ENCODE peak calls at places on chromosome 11, in nine cellular contexts. D is body of pancreas; K is GM12878; H is neural crest cell; R is activated CD8-positive, alpha-beta T cell treated with anti-CD3 and anti-CD28 coated beads for 36 hours; W is GM12865; M is brain microvascular endothelial cell; V is cardiac muscle cell; A is DND-41. N is an unnamed sample.

GRCh38 chr11:128207861-128208321 is 379.5 kb downstream of the ETS1 start:
- DNase-seq in D (no peak), K (no peak), H (no peak), R (no peak), W (no peak), M (peak), V (peak), A (no peak), N (peak)

GRCh38 chr11:68813778-68814177 is 27.9 kb downstream of the CPT1A start:
- DNase-seq in D (no peak), K (no peak), H (no peak), R (no peak), W (peak), M (no peak), V (no peak), A (no peak), N (no peak)

GRCh38 chr11:93059074-93059957 is 89.9 kb downstream of the MTNR1B start:
- DNase-seq in D (no peak), K (no peak), H (no peak), R (no peak), W (no peak), M (peak), V (peak), A (no peak), N (peak)

GRCh38 chr11:113457784-113458183 is 17.4 kb downstream of the DRD2 start:
- DNase-seq in D (no peak), K (no peak), H (no peak), R (no peak), W (no peak), M (no peak), V (no peak), A (no peak), N (no peak)

GRCh38 chr11:35427158-35427557 is 7.8 kb upstream of the SLC1A2 start:
- DNase-seq in D (no peak), K (no peak), H (no peak), R (no peak), W (no peak), M (peak), V (peak), A (no peak), N (peak)

GRCh38 chr11:43697679-43698078 is 17.1 kb downstream of the HSD17B12 start:
- DNase-seq in D (no peak), K (no peak), H (no peak), R (no peak), W (no peak), M (peak), V (peak), A (no peak), N (no peak)

GRCh38 chr11:126167476-126167875 is 44.0 kb downstream of the RPUSD4 start:
- DNase-seq in D (no peak), K (no peak), H (no peak), R (no peak), W (no peak), M (no peak), V (peak), A (no peak), N (no peak)

GRCh38 chr11:9518835-9519234 is 54.6 kb upstream of the WEE1 start:
- DNase-seq in D (no peak), K (no peak), H (no peak), R (no peak), W (no peak), M (no peak), V (no peak), A (no peak), N (no peak)

GRCh38 chr11:57482782-57483569 is 22.6 kb downstream of the RTN4RL2 start:
- DNase-seq in D (no peak), K (no peak), H (peak), R (peak), W (peak), M (peak), V (peak), A (peak), N (no peak)

GRCh38 chr11:36340909-36341308 is 44.8 kb downstream of the PRR5L start:
- DNase-seq in D (no peak), K (no peak), H (no peak), R (no peak), W (no peak), M (no peak), V (no peak), A (no peak), N (no peak)

GRCh38 chr11:69641681-69642548 is 959 bp downstream of the CCND1 start:
- DNase-seq in D (no peak), K (no peak), H (no peak), R (peak), W (no peak), M (no peak), V (peak), A (no peak), N (no peak)

GRCh38 chr11:96154802-96155520 is 188.0 kb downstream of the MAML2 start:
- DNase-seq in D (no peak), K (no peak), H (no peak), R (no peak), W (no peak), M (peak), V (peak), A (no peak), N (no peak)

GRCh38 chr11:70570693-70571395 is 172.5 kb downstream of the CTTN start:
- DNase-seq in D (no peak), K (no peak), H (no peak), R (no peak), W (no peak), M (no peak), V (no peak), A (no peak), N (no peak)

GRCh38 chr11:77207618-77208313 is 79.7 kb downstream of the MYO7A start:
- DNase-seq in D (no peak), K (no peak), H (no peak), R (no peak), W (no peak), M (no peak), V (peak), A (no peak), N (no peak)

GRCh38 chr11:17734418-17734911 is at the start of gene KCNC1:
- DNase-seq in D (peak), K (no peak), H (peak), R (no peak), W (peak), M (no peak), V (peak), A (no peak), N (no peak)

GRCh38 chr11:86800076-86800955 is at the start of gene PRSS23:
- DNase-seq in D (peak), K (no peak), H (peak), R (peak), W (no peak), M (no peak), V (peak), A (no peak), N (no peak)

GRCh38 chr11:83655996-83656395 is 369.8 kb upstream of the CCDC90B start:
- DNase-seq in D (no peak), K (no peak), H (no peak), R (no peak), W (no peak), M (no peak), V (no peak), A (no peak), N (no peak)

GRCh38 chr11:94129505-94130335 is 1.1 kb downstream of the PANX1 start:
- DNase-seq in D (no peak), K (no peak), H (no peak), R (peak), W (peak), M (no peak), V (peak), A (peak), N (no peak)

GRCh38 chr11:83047515-83048225 is 24.0 kb downstream of the RAB30 start:
- DNase-seq in D (no peak), K (no peak), H (no peak), R (no peak), W (no peak), M (no peak), V (no peak), A (no peak), N (no peak)

GRCh38 chr11:19646921-19647320 is 65.7 kb upstream of the NAV2 start:
- DNase-seq in D (peak), K (no peak), H (no peak), R (no peak), W (no peak), M (peak), V (peak), A (no peak), N (peak)

GRCh38 chr11:31997955-31998354 is 92.9 kb upstream of the RCN1 start:
- DNase-seq in D (no peak), K (no peak), H (no peak), R (no peak), W (no peak), M (no peak), V (no peak), A (no peak), N (no peak)
- TF ChIP-seq CTCF in D (no peak), K (no peak), H (no peak), R (no peak), W (no peak), M (no peak), V (no peak), A (no peak), N (no peak)

GRCh38 chr11:26522912-26523610 is 49.0 kb downstream of the MUC15 start:
- DNase-seq in D (no peak), K (no peak), H (no peak), R (no peak), W (peak), M (peak), V (peak), A (no peak), N (no peak)
- TF ChIP-seq CTCF in D (no peak), K (peak), H (peak), R (no peak), W (peak), M (peak), V (peak), A (peak), N (peak)

GRCh38 chr11:60343094-60343704 is 16.1 kb downstream of the MS4A6E start:
- DNase-seq in D (no peak), K (no peak), H (no peak), R (peak), W (peak), M (peak), V (peak), A (peak), N (no peak)

GRCh38 chr11:60348116-60348515 is 21.1 kb downstream of the MS4A6E start:
- DNase-seq in D (no peak), K (no peak), H (no peak), R (no peak), W (peak), M (no peak), V (no peak), A (no peak), N (no peak)

GRCh38 chr11:60344146-60344545 is 17.1 kb downstream of the MS4A6E start:
- DNase-seq in D (no peak), K (no peak), H (no peak), R (no peak), W (no peak), M (no peak), V (no peak), A (no peak), N (no peak)

GRCh38 chr11:60347084-60347797 is 20.2 kb downstream of the MS4A6E start:
- DNase-seq in D (no peak), K (no peak), H (no peak), R (no peak), W (peak), M (no peak), V (no peak), A (no peak), N (no peak)

GRCh38 chr11:60345489-60345888 is 18.4 kb downstream of the MS4A6E start:
- DNase-seq in D (peak), K (no peak), H (peak), R (peak), W (peak), M (peak), V (peak), A (peak), N (no peak)
- TF ChIP-seq CTCF in D (peak), K (peak), H (peak), R (peak), W (peak), M (peak), V (peak), A (peak), N (no peak)

GRCh38 chr11:14185461-14185860 is 173.5 kb downstream of the RRAS2 start:
- DNase-seq in D (no peak), K (no peak), H (no peak), R (no peak), W (no peak), M (no peak), V (no peak), A (no peak), N (no peak)

GRCh38 chr11:14193644-14194043 is 165.3 kb downstream of the RRAS2 start:
- DNase-seq in D (no peak), K (no peak), H (no peak), R (no peak), W (no peak), M (no peak), V (no peak), A (no peak), N (no peak)

GRCh38 chr11:14189874-14190273 is 169.1 kb downstream of the RRAS2 start:
- DNase-seq in D (peak), K (no peak), H (no peak), R (no peak), W (no peak), M (no peak), V (peak), A (no peak), N (no peak)

GRCh38 chr11:14186376-14186775 is 172.6 kb downstream of the RRAS2 start:
- DNase-seq in D (no peak), K (no peak), H (no peak), R (no peak), W (no peak), M (no peak), V (no peak), A (no peak), N (no peak)

DNA sequence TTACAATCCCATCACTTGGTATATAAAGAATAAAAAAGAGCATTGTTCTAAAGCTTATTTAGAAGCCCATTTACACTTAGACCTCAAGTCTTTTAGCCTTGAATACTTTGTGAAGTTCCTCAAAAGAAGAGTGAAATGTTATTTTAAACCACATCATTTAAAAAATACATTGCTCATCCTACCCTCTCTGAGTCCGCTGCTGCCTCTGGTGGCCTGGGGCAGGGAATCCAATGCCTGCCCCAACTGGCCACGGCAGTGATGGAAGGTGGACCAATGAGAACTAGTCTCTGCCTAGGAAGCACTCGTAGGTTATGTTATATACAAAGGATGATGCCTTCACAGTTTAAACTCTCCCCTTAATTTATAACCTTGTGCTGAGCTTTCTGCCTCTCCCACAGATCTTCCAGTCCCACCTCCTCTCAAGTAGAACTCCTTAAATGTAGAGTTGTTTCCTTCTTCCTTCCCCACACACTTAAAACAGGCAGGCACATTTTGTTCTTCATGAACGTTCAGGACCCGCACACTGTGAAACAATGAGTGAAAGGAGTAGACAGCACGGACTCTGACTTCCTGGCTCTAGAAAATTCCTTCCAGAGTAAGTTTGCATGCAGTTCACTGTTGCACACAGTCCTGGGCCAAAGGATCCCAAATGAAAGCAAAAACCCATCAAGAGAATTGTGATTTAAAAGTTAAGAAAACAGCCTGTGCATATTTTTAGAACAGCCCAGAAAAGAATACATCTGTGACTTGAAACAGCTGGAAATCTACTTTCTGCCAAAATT is 167.8 kb downstream of the RRAS2 start:
- DNase-seq in D (no peak), K (no peak), H (no peak), R (no peak), W (no peak), M (no peak), V (peak), A (no peak), N (no peak)
- TF ChIP-seq CTCF in D (no peak), K (no peak), H (no peak), R (no peak), W (no peak), M (no peak), V (no peak), A (no peak), N (no peak)

GRCh38 chr11:5891216-5891800 is 1.7 kb upstream of the OR52E5 start:
- DNase-seq in D (no peak), K (peak), H (no peak), R (no peak), W (peak), M (no peak), V (peak), A (no peak), N (no peak)
- TF ChIP-seq CTCF in D (peak), K (peak), H (peak), R (peak), W (peak), M (peak), V (peak), A (peak), N (peak)

GRCh38 chr11:97610000-97610399 is 1220.2 kb downstream of the JRKL start:
- DNase-seq in D (no peak), K (no peak), H (no peak), R (no peak), W (peak), M (no peak), V (peak), A (no peak), N (no peak)
- TF ChIP-seq CTCF in D (no peak), K (peak), H (peak), R (no peak), W (peak), M (peak), V (peak), A (no peak), N (no peak)

GRCh38 chr11:33290319-33290718 is 33.1 kb downstream of the HIPK3 start:
- DNase-seq in D (no peak), K (no peak), H (no peak), R (no peak), W (no peak), M (no peak), V (no peak), A (no peak), N (no peak)

GRCh38 chr11:33294224-33294623 is 37.0 kb downstream of the HIPK3 start:
- DNase-seq in D (no peak), K (no peak), H (no peak), R (no peak), W (no peak), M (no peak), V (no peak), A (no peak), N (no peak)

GRCh38 chr11:33291004-33291777 is 34.0 kb downstream of the HIPK3 start:
- DNase-seq in D (no peak), K (peak), H (no peak), R (no peak), W (peak), M (no peak), V (peak), A (no peak), N (no peak)

GRCh38 chr11:33294797-33295196 is 37.6 kb downstream of the HIPK3 start:
- DNase-seq in D (no peak), K (no peak), H (no peak), R (no peak), W (no peak), M (no peak), V (no peak), A (no peak), N (no peak)

GRCh38 chr11:33292306-33292705 is 35.1 kb downstream of the HIPK3 start:
- DNase-seq in D (no peak), K (no peak), H (no peak), R (no peak), W (no peak), M (no peak), V (no peak), A (no peak), N (no peak)
- TF ChIP-seq CTCF in D (no peak), K (no peak), H (no peak), R (no peak), W (no peak), M (no peak), V (no peak), A (no peak), N (no peak)

DNA sequence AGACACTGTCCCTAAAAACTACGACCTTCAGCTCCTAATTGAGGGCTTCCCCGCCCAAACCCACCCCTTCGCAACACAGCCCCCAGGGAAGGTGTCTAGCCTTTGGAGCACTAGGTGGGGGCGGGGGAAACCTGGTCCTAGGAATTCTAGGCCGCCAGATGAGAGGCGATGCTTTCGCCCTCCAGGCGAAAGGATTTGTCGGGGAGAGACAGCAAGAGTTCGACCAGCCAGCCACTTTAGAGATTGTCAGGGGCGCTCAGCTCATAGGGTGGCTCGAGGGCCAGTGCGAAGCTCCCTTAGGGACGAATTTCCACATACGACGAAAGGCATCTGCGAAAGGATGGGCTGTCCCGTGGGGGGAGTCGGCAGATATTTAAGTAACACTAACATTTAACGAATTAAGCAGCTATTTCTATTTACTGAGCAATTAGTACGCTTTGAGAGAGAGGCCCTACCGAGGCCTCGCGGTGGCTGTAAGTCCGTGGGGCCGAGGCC is 5.3 kb downstream of the CD248 start:
- DNase-seq in D (no peak), K (no peak), H (no peak), R (no peak), W (no peak), M (no peak), V (no peak), A (no peak), N (no peak)
- TF ChIP-seq CTCF in D (no peak), K (peak), H (no peak), R (peak), W (no peak), M (no peak), V (no peak), A (peak), N (no peak)

GRCh38 chr11:1226226-1226961 is 3.5 kb downstream of the MUC5B start:
- DNase-seq in D (peak), K (no peak), H (no peak), R (no peak), W (no peak), M (no peak), V (no peak), A (no peak), N (no peak)
- TF ChIP-seq CTCF in D (no peak), K (peak), H (no peak), R (no peak), W (peak), M (no peak), V (no peak), A (peak), N (no peak)

N was measured in AG09309.